ENCODE peak calls at places on chromosomes 16 and 17, in eight cellular contexts. O is heart left ventricle, R is body of pancreas, U is HCT116, H is uterus, I is ovary, C is transverse colon, Q is GM12878. L is an unnamed sample.

GRCh38 chr16:77594798-77595625 is 127.3 kb upstream of the NUDT7 start:
- DNase-seq in O (no peak), I (no peak), R (no peak), H (no peak), Q (no peak), U (no peak), C (no peak), L (no peak)

GRCh38 chr17:74545456-74546230 is at the start of gene CD300C:
- DNase-seq in O (peak; percentile 53), H (no peak), R (no peak), U (no peak), Q (no peak), C (no peak), I (no peak), L (peak; percentile 54)

GRCh38 chr17:55420776-55421178 is 858 bp downstream of the MMD start:
- DNase-seq in R (peak; percentile 34), U (no peak), O (peak; percentile 66), H (peak; percentile 39), Q (no peak), C (peak; percentile 57), I (peak; percentile 45), L (peak; percentile 67)

GRCh38 chr17:61157246-61157887 is 242.3 kb upstream of the TBX2 start:
- DNase-seq in U (no peak), H (no peak), C (no peak), O (peak; percentile 27), I (no peak), Q (no peak), R (no peak), L (no peak)

GRCh38 chr17:57471941-57472368 is 215.6 kb downstream of the MSI2 start:
- DNase-seq in C (no peak), I (no peak), O (no peak), Q (no peak), H (no peak), U (no peak), R (no peak), L (no peak)

GRCh38 chr17:76530489-76530814 is 7.1 kb downstream of the CYGB start:
- DNase-seq in H (no peak), O (no peak), R (no peak), C (no peak), Q (no peak), I (no peak), U (no peak), L (no peak)

GRCh38 chr16:19285431-19285830 is at the start of gene CLEC19A:
- DNase-seq in Q (no peak), R (no peak), H (no peak), O (no peak), U (no peak), I (no peak), C (no peak), L (no peak)

GRCh38 chr17:74042241-74042640 is 161.2 kb upstream of the RPL38 start:
- DNase-seq in O (no peak), R (no peak), I (no peak), H (no peak), C (no peak), U (no peak), Q (no peak), L (no peak)

GRCh38 chr16:25707982-25708583 is 16.3 kb downstream of the HS3ST4 start:
- DNase-seq in R (peak; percentile 36), U (peak; percentile 18), I (no peak), H (no peak), C (peak; percentile 10), O (no peak), Q (no peak), L (no peak)

GRCh38 chr17:5283531-5284315 is 1.6 kb downstream of the RABEP1 start:
- DNase-seq in R (no peak), I (no peak), Q (no peak), C (no peak), U (no peak), O (no peak), H (no peak), L (no peak)

GRCh38 chr17:38898812-38899348 is 26.5 kb upstream of the LASP1NB start:
- DNase-seq in Q (peak; percentile 64), C (peak; percentile 72), H (no peak), I (no peak), R (no peak), O (no peak), U (no peak), L (peak; percentile 93)

GRCh38 chr17:49987681-49988441 is 7.2 kb downstream of the DLX3 start:
- DNase-seq in R (no peak), Q (no peak), I (peak; percentile 12), C (no peak), O (no peak), U (no peak), H (no peak), L (no peak)

DNA sequence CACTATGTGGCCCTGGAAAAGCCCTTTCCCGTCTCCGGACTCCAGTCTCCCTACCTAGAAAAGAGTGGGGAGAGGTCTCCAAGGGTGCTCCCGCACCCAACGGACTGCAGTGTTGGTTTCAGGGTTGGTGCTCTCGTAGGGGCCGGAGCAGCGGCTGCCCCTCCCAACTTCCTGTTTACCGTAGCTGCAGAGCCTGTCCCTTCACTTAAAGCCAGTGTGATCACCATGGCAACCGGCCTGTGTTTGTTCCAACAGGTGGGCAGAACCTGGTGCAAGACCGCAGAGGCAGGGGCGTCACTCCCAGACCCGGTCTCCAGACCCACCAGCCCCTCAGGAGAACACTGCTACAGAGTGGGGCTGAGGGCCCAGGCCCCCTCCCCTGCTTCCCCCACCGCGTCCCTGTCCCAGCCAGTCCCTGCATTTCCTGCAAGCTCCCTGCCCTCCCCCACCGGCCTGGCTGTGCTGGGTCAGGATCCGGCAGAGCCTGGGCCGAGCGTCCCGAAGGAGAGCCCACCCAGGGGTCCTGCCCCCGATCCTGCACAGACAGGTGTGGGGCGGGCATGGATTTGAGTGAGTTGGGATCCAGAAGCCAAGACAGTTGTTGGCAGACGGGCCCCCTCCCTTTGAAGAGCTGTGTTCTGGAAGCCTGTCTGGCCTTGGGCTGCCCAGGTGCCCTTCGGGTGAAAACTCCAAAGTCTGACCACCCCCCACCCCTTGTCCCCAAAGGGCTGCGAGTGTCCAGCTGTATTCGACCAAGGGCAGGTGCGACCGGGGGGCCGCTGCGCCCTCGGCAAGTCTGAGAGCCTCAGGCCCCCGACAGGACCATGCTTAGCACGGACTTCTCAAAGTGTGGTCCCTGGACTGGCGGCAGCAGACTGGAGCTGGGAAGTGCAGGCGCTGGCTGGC is 1.5 kb upstream of the BAIAP3 start:
- DNase-seq in R (peak; percentile 79), H (peak; percentile 61), Q (peak; percentile 39), I (peak; percentile 55), U (peak; percentile 33), O (peak; percentile 80), C (peak; percentile 88), L (peak; percentile 97)
- TF ChIP-seq POLR2A in R (no peak), H (no peak), Q (no peak), I (no peak), U (no peak), O (no peak), C (peak; percentile 33), L (no peak)

GRCh38 chr17:80640379-80641071 is 95.9 kb downstream of the RPTOR start:
- DNase-seq in I (no peak), H (no peak), U (no peak), O (no peak), R (no peak), C (no peak), Q (no peak), L (no peak)
- H3K4me1 ChIP-seq in I (no peaks in the 10 kb centered on the region), H (no peaks in the 10 kb centered on the region), U (no peaks in the 10 kb centered on the region), O (no peaks in the 10 kb centered on the region), R (no peaks in the 10 kb centered on the region), C (peaks cover 8% of the 10 kb centered on the region), Q (no peaks in the 10 kb centered on the region), L (no peaks in the 10 kb centered on the region)

DNA sequence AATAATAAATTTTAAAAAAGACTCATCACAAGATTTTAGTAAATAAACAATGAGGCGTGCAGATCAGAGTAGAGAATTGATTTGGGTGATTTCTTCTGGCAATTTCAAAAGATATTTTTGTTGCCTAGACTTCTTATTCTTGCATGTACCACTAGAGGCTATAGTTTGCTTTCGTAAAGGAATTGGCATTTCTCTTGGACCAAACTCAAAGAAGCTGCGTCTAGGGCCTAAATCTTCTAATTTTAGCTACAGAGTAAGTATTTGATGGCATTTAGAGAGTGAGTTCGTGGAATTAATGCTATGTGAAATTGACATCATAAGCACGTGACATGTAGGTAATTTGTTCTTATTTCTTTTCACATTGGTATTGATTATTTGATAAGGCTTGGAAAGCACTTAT is 24.4 kb upstream of the ABCC11 start:
- DNase-seq in C (no peak), U (no peak), Q (no peak), H (no peak), I (no peak), R (no peak), O (no peak), L (no peak)
- TF ChIP-seq CTCF in C (no peak), U (no peak), Q (no peak), H (no peak), I (no peak), R (no peak), O (no peak), L (no peak)

GRCh38 chr17:15332338-15332737 is 9.1 kb downstream of the TEKT3 start:
- DNase-seq in Q (no peak), I (no peak), C (no peak), H (no peak), U (no peak), O (no peak), R (no peak), L (no peak)

GRCh38 chr17:15335446-15335845 is 6.0 kb downstream of the TEKT3 start:
- DNase-seq in O (no peak), Q (no peak), I (no peak), C (no peak), H (no peak), U (no peak), R (no peak), L (no peak)

DNA sequence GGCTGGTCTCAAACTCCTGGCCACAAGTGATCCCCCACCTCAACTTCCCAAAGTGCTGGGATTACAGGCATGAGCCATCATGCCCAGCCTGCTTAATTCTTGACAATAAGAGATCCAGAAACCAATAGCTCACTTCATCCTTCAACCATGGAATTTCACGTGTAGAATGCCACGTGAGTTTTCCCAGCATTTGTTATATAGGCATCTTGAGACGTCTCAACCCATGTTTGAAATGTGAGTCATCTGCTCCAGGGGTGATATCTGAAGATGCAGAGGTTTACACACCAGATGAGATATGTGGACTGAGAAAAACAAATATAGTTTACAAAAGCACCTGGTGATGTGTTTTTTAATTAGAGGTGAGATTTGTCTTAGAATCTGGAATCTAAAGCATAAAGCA is 7.1 kb downstream of the TEKT3 start:
- DNase-seq in Q (no peak), I (no peak), O (no peak), R (no peak), H (no peak), C (no peak), U (no peak), L (no peak)
- TF ChIP-seq POLR2A in Q (no peak), I (no peak), O (no peak), R (no peak), H (no peak), C (no peak), U (no peak), L (no peak)

GRCh38 chr16:89335803-89336485 is 118.4 kb downstream of the ZNF778 start:
- DNase-seq in R (no peak), Q (no peak), C (no peak), U (no peak), H (no peak), O (no peak), I (no peak), L (peak; percentile 34)
- H3K4me1 ChIP-seq in R (peaks cover 38% of the 10 kb centered on the region), Q (peaks cover 42% of the 10 kb centered on the region), C (peaks cover 27% of the 10 kb centered on the region), U (peaks cover 43% of the 10 kb centered on the region), H (peaks cover 10% of the 10 kb centered on the region), O (peaks cover 79% of the 10 kb centered on the region), I (peaks cover 26% of the 10 kb centered on the region), L (peaks cover 3% of the 10 kb centered on the region)

DNA sequence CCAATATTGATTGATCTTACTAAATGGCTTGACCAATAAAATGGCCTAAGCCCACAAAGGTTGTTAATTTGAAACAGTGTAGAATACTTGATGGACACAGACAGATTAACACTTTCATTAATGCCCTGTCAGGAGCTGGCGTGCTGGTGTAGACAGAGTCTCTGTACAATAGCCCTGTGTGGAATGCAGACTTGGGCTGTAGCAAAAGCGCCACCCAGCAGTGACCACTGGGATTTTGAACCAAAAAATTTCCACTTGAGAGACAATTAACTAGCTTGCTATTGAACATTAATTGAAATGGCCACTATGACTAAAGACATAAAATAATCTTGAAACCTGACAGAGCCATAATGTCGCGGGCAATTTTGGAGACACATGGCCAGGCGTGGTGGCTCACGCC is 19.7 kb upstream of the GUCY2D start:
- DNase-seq in I (no peak), R (no peak), H (no peak), C (no peak), Q (no peak), O (no peak), U (no peak), L (no peak)
- TF ChIP-seq CTCF in I (no peak), R (peak; percentile 6), H (no peak), C (no peak), Q (no peak), O (no peak), U (no peak), L (no peak)

L was measured in Peyer's patch.